ENCODE peak calls at places on chromosomes 2 and 18, in five cellular contexts. O is testis, V is Peyer's patch, S is body of pancreas, E is A549. X is an unnamed sample.

GRCh38 chr2:28155627-28156026 is 237.0 kb upstream of the FOSL2 start:
- DNase-seq in E (peak; percentile 14), O (no peak), V (no peak), S (no peak), X (no peak)

GRCh38 chr2:143533846-143534245 is 404.6 kb downstream of the ARHGAP15 start:
- DNase-seq in O (no peak), V (no peak), E (no peak), S (no peak), X (no peak)

GRCh38 chr2:172215936-172216335 is 113.2 kb upstream of the DLX2 start:
- DNase-seq in V (no peak), E (no peak), S (no peak), O (no peak), X (no peak)

GRCh38 chr2:140942284-140942683 is 1188.5 kb downstream of the LRP1B start:
- DNase-seq in V (no peak), E (no peak), O (no peak), S (no peak), X (no peak)

GRCh38 chr2:20425371-20425881 is 21.4 kb upstream of the RHOB start:
- DNase-seq in S (no peak), O (no peak), V (peak; percentile 47), E (no peak), X (no peak)

GRCh38 chr2:58064136-58064535 is 17.5 kb downstream of the VRK2 start:
- DNase-seq in V (no peak), E (no peak), S (no peak), O (no peak), X (no peak)

GRCh38 chr2:222969491-222969890 is 82.5 kb upstream of the KCNE4 start:
- DNase-seq in S (peak; percentile 37), V (no peak), O (no peak), E (no peak), X (no peak)

GRCh38 chr18:8801263-8801901 is 96.0 kb downstream of the MTCL1 start:
- DNase-seq in O (no peak), S (no peak), V (no peak), E (no peak), X (no peak)

GRCh38 chr2:210584834-210585233 is 28.4 kb downstream of the CPS1 start:
- DNase-seq in O (no peak), E (no peak), S (no peak), V (no peak), X (no peak)

GRCh38 chr2:162256621-162257020 is 13.4 kb upstream of the FAP start:
- DNase-seq in V (no peak), S (no peak), O (no peak), E (no peak), X (no peak)

GRCh38 chr2:20514596-20515269 is 67.9 kb downstream of the RHOB start:
- DNase-seq in O (no peak), S (no peak), E (no peak), V (no peak), X (peak; percentile 59)

GRCh38 chr2:127389778-127390435 is 2.1 kb upstream of the MAP3K2 start:
- DNase-seq in S (no peak), O (no peak), V (peak; percentile 46), E (no peak), X (no peak)

GRCh38 chr2:240235811-240236210 is 95.4 kb upstream of the OTOS start:
- DNase-seq in S (no peak), O (peak; percentile 13), E (no peak), V (no peak), X (no peak)

GRCh38 chr2:223613017-223613950 is 11.1 kb upstream of the SCG2 start:
- DNase-seq in O (peak; percentile 87), V (peak; percentile 18), E (peak; percentile 90), S (peak; percentile 75), X (peak; percentile 85)

GRCh38 chr18:62069556-62069955 is 117.3 kb downstream of the PIGN start:
- DNase-seq in V (no peak), E (no peak), O (no peak), S (no peak), X (no peak)

GRCh38 chr2:225416616-225417367 is 17.3 kb downstream of the NYAP2 start:
- DNase-seq in E (no peak), O (no peak), V (no peak), S (no peak), X (no peak)

GRCh38 chr2:120779781-120780283 is 44.2 kb downstream of the GLI2 start:
- DNase-seq in V (no peak), O (peak; percentile 63), E (no peak), S (no peak), X (no peak)

GRCh38 chr2:72921866-72922265 is 4.5 kb downstream of the EMX1 start:
- DNase-seq in E (no peak), O (no peak), S (no peak), V (peak; percentile 2), X (no peak)

GRCh38 chr2:16413947-16414346 is 251.7 kb downstream of the CYRIA start:
- DNase-seq in S (no peak), O (no peak), V (no peak), E (no peak), X (no peak)

GRCh38 chr2:16412321-16413030 is 253.2 kb downstream of the CYRIA start:
- DNase-seq in V (no peak), E (no peak), S (no peak), O (no peak), X (no peak)

GRCh38 chr2:16413257-16413656 is 252.4 kb downstream of the CYRIA start:
- DNase-seq in E (no peak), S (no peak), V (no peak), O (no peak), X (peak; percentile 71)

GRCh38 chr2:16409849-16410248 is 255.8 kb downstream of the CYRIA start:
- DNase-seq in E (no peak), S (no peak), O (no peak), V (no peak), X (no peak)

DNA sequence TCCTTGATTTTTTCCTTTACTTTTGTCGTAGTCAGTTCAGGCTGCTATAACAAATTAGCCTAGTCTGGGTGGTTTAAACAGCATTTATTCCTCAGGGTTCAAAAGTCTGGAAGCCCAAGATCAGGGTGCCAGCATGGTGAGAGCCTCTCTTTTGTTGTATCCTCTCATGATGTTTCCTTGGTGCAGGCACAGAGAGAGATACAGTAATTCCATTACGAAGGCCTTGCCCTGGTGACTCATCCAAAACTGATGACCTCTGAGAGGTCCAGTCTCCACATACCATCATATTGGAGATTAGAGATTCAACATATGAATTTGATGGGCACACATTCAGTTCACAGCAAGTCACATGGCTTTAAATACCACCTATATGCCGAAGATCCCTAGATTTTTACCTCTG is 253.8 kb downstream of the CYRIA start:
- DNase-seq in E (no peak), V (no peak), S (no peak), O (no peak), X (no peak)
- TF ChIP-seq POLR2A in E (no peak), V (no peak), S (no peak), O (no peak), X (no peak)

GRCh38 chr18:73040247-73040646 is 172.5 kb upstream of the NETO1 start:
- DNase-seq in S (no peak), E (no peak), V (no peak), O (no peak), X (no peak)
- H3K4me1 ChIP-seq in S (no peaks in the 10 kb centered on the region), E (peaks cover 9% of the 10 kb centered on the region), V (no peaks in the 10 kb centered on the region), O (no peaks in the 10 kb centered on the region), X (no peaks in the 10 kb centered on the region)

GRCh38 chr2:220856486-220856885 is 715.6 kb downstream of the EPHA4 start:
- DNase-seq in V (no peak), S (no peak), O (no peak), E (no peak), X (no peak)

GRCh38 chr2:220855296-220855695 is 716.8 kb downstream of the EPHA4 start:
- DNase-seq in E (no peak), S (no peak), V (no peak), O (no peak), X (peak; percentile 34)

GRCh38 chr2:220857371-220857770 is 714.7 kb downstream of the EPHA4 start:
- DNase-seq in O (no peak), E (no peak), S (no peak), V (no peak), X (no peak)

GRCh38 chr2:220858101-220858500 is 714.0 kb downstream of the EPHA4 start:
- DNase-seq in E (no peak), S (no peak), O (no peak), V (no peak), X (no peak)
- TF ChIP-seq CTCF in E (no peak), S (no peak), O (no peak), V (no peak), X (no peak)

GRCh38 chr2:190977505-190977904 is 36.5 kb downstream of the STAT1 start:
- DNase-seq in S (no peak), E (no peak), V (no peak), O (no peak), X (no peak)
- TF ChIP-seq POLR2A in S (no peak), E (no peak), V (no peak), O (no peak), X (no peak)

GRCh38 chr2:68237976-68238580 is 14.3 kb downstream of the PPP3R1 start:
- DNase-seq in S (no peak), O (no peak), V (no peak), E (no peak), X (no peak)
- H3K4me1 ChIP-seq in S (peaks cover 51% of the 10 kb centered on the region), O (peaks cover 5% of the 10 kb centered on the region), V (no peaks in the 10 kb centered on the region), E (peaks cover 48% of the 10 kb centered on the region), X (peaks cover 73% of the 10 kb centered on the region)

GRCh38 chr18:76264073-76264472 is 231.0 kb downstream of the ZNF516 start:
- DNase-seq in O (no peak), S (no peak), V (no peak), E (no peak), X (no peak)
- TF ChIP-seq CTCF in O (no peak), S (no peak), V (no peak), E (no peak), X (no peak)

DNA sequence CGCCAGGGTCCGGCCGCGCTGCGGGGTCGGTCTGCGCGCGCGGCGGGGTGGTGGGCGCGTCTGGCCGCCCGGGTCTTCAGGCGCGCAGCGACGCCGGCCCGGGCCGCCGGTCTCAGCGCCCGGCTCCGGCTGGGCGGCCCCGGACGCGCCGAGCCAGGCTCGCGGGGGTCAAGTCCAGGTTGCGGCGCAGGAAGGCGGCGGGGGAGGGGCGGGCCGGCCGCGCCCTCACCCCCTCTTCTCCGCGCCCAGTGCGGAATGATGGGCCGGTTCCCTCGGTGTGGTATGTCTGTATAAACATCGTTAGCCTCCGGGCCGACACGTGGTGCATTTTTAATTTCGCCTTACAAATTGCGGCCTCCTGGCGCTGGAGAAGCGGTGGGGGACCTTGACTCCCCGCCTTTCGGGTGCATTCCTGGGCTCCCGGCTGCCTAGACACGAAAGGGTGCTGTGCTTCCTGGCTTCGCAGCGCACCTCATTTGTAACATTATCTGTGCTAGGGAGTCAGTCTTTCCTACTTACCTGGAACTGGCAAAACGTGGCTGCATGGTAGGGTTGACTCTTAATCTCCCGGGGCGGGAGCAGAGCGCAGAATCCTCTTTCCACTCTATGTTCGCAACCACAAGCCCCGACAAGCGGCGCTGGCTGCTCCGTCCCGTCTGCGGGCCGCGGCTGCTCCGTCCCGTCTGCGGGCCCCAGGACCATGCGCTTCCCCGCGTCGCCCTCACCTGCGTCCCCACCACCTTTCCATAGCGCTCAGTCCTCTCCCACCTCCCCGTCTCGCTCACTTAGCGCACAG is 69.0 kb downstream of the CTAGE1 start:
- DNase-seq in O (peak; percentile 68), V (no peak), S (peak; percentile 69), E (no peak), X (peak; percentile 81)
- TF ChIP-seq POLR2A in O (no peak), V (no peak), S (peak; percentile 21), E (no peak), X (no peak)

DNA sequence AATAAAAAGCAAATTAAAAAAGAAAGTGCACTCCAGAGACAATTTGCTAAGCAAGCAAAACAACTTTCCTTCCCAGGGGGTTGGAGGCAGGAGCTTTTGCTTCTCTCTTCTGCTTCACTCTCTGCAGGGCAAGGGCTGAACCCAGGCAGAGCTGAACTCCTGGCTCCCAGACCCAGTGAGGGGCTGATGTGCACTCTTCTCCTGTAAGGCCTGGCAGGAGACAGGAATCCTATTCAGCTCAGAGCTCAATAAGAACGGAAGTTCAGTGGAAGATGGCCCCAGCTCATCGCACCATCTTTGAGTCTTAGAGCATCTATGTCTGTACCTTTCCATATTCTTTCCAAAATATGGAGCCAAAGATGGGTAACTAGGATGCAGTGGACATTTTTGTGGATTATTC is 29.1 kb downstream of the CIB4 start:
- DNase-seq in E (no peak), O (no peak), S (no peak), V (no peak), X (no peak)
- H3K4me1 ChIP-seq in E (peaks cover 21% of the 10 kb centered on the region), O (peaks cover 24% of the 10 kb centered on the region), S (peaks cover 29% of the 10 kb centered on the region), V (no peaks in the 10 kb centered on the region), X (no peaks in the 10 kb centered on the region)